ENCODE peak calls at places on chromosomes 4 and X, in five cellular contexts. I is WERI-Rb-1, M is lower lobe of right lung, C is suprapubic skin, N is cardiac muscle cell. W is an unnamed sample.

GRCh38 chr4:21046121-21046520 is 345.9 kb downstream of the PACRGL start:
- DNase-seq in I (no peak), M (no peak), C (no peak), N (no peak), W (peak; percentile 14)

GRCh38 chrX:28586891-28587635 is at the start of gene IL1RAPL1:
- DNase-seq in I (peak; percentile 8), M (no peak), C (no peak), N (peak; percentile 74), W (peak; percentile 65)

GRCh38 chr4:63430105-63430504 is 979.1 kb downstream of the TECRL start:
- DNase-seq in I (no peak), M (no peak), C (no peak), N (no peak), W (no peak)

GRCh38 chrX:72021975-72022374 is 109.7 kb downstream of the RTL5 start:
- DNase-seq in I (peak; percentile 34), M (no peak), C (no peak), N (no peak), W (no peak)

GRCh38 chr4:158812133-158812532 is 43.3 kb downstream of the FNIP2 start:
- DNase-seq in I (no peak), M (no peak), C (no peak), N (no peak), W (no peak)

GRCh38 chrX:107619836-107620235 is 8.5 kb upstream of the PRPS1 start:
- DNase-seq in I (no peak), M (no peak), C (no peak), N (no peak), W (peak; percentile 25)

GRCh38 chrX:2788980-2789379 is 37.1 kb downstream of the XG start:
- DNase-seq in I (no peak), M (no peak), C (no peak), N (no peak), W (no peak)

GRCh38 chr4:185743722-185744121 is 68.3 kb downstream of the SORBS2 start:
- DNase-seq in I (no peak), M (no peak), C (no peak), N (no peak), W (no peak)

GRCh38 chrX:107674480-107675364 is 46.4 kb downstream of the PRPS1 start:
- DNase-seq in I (peak; percentile 49), M (peak; percentile 69), C (peak; percentile 93), N (no peak), W (peak; percentile 93)

GRCh38 chr4:122539861-122540465 is 80.9 kb downstream of the IL21 start:
- DNase-seq in I (no peak), M (no peak), C (no peak), N (no peak), W (no peak)

GRCh38 chr4:76442807-76443206 is 7.8 kb downstream of the SHROOM3 start:
- DNase-seq in I (no peak), M (no peak), C (no peak), N (no peak), W (no peak)

DNA sequence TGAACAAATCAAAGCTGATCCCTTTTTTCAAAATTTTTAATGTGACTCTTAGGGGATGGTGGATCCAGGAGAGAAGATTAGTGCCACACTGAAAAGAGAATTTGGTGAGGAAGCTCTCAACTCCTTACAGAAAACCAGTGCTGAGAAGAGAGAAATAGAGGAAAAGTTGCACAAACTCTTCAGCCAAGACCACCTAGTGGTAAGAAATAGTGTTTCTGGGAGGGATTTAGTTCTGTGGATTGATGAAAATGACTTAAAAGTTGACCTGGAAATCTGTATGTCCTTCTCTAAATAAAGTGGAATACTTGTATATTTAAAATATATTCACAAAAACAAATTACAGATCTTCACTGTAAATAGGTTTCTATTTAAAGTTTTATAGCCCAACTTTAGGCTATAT is 29.2 kb downstream of the NUDT9 start:
- DNase-seq in I (no peak), M (no peak), C (no peak), N (no peak), W (no peak)
- TF ChIP-seq CTCF in I (no peak), M (no peak), C (no peak), N (no peak), W (no peak)

GRCh38 chr4:152777488-152777887 is 2.0 kb downstream of the TIGD4 start:
- DNase-seq in I (no peak), M (no peak), C (no peak), N (no peak), W (no peak)
- H3K4me3 ChIP-seq in I (no peak overlapping the region), M (no peak overlapping the region), C (no peak overlapping the region), N (no peak overlapping the region), W (no peak overlapping the region)

GRCh38 chr4:3522326-3522640 is 9.9 kb downstream of the LRPAP1 start:
- DNase-seq in I (no peak), M (peak; percentile 28), C (no peak), N (no peak), W (no peak)

GRCh38 chr4:3523628-3524221 is 8.5 kb downstream of the LRPAP1 start:
- DNase-seq in I (no peak), M (peak; percentile 33), C (no peak), N (no peak), W (no peak)

GRCh38 chr4:3523146-3523627 is 9.0 kb downstream of the LRPAP1 start:
- DNase-seq in I (no peak), M (peak; percentile 17), C (no peak), N (no peak), W (no peak)

GRCh38 chr4:3521621-3522325 is 10.4 kb downstream of the LRPAP1 start:
- DNase-seq in I (no peak), M (peak; percentile 30), C (no peak), N (no peak), W (no peak)

DNA sequence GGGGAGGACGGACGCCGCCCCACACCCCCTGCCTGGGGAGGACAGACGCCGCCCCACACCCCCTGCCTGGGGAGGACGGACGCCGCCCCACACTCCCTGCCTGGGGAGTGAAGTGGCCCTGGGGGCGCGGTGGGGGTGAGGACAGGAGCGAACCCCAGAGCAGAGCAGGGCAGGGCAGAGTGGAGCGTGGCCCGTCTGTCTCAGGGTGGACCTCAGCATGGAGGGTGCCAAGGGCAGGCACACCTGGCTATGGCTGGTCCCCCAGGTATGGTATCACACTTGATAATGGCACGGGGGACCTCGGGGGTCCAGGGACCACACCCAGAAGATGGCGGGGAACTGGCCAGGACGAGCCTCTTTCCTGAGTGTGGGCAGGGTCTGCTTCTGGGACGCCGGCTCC is 9.6 kb downstream of the LRPAP1 start:
- DNase-seq in I (no peak), M (peak; percentile 15), C (no peak), N (no peak), W (no peak)
- TF ChIP-seq CTCF in I (no peak), M (no peak), C (no peak), N (no peak), W (no peak)

GRCh38 chrX:101390664-101391525 is at the start of gene RPL36A:
- DNase-seq in I (peak; percentile 89), M (peak; percentile 91), C (peak; percentile 89), N (peak; percentile 92), W (peak; percentile 92)

GRCh38 chrX:101394372-101394771 is 3.6 kb downstream of the RPL36A start:
- DNase-seq in I (no peak), M (no peak), C (no peak), N (no peak), W (no peak)

GRCh38 chrX:101395789-101396188 is 5.0 kb downstream of the RPL36A start:
- DNase-seq in I (no peak), M (no peak), C (no peak), N (no peak), W (peak; percentile 31)

GRCh38 chrX:101391831-101392230 is 1.0 kb downstream of the RPL36A start:
- DNase-seq in I (no peak), M (no peak), C (no peak), N (no peak), W (no peak)

GRCh38 chrX:101393530-101394305 is 2.9 kb downstream of the RPL36A start:
- DNase-seq in I (no peak), M (no peak), C (no peak), N (no peak), W (no peak)
- H3K4me3 ChIP-seq in I (no peak overlapping the region), M (no peak overlapping the region), C (no peak overlapping the region), N (no peak overlapping the region), W (no peak overlapping the region)

DNA sequence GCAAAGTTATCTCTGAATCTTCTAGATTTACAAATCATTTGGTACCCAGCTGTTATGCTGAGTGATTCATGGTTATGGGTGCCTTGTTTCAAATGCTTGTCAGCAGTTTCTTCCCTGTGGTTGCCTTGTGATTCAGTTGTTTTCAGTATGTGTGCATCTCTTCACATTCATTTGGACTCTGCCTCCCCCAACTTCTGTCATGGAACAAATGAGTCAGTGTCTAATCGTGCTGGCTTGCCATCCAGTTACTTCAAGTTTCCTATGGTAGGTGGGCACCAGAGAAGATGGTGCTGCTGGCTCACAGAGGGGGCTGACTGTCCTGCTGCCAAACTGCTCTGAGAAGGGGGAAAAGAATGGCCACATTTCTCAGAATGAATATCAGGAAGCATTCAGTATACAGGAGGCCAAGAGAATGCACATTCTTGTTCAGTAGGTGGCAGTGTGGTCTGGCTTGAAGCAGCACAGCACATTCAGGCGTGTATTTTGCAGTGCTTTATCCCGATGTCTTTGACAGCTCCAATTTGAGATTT is 260.9 kb downstream of the GLUD2 start:
- DNase-seq in I (peak; percentile 8), M (no peak), C (no peak), N (peak; percentile 24), W (peak; percentile 83)
- TF ChIP-seq CTCF in I (peak; percentile 52), M (peak; percentile 27), C (peak; percentile 30), N (peak; percentile 44), W (peak; percentile 32)

DNA sequence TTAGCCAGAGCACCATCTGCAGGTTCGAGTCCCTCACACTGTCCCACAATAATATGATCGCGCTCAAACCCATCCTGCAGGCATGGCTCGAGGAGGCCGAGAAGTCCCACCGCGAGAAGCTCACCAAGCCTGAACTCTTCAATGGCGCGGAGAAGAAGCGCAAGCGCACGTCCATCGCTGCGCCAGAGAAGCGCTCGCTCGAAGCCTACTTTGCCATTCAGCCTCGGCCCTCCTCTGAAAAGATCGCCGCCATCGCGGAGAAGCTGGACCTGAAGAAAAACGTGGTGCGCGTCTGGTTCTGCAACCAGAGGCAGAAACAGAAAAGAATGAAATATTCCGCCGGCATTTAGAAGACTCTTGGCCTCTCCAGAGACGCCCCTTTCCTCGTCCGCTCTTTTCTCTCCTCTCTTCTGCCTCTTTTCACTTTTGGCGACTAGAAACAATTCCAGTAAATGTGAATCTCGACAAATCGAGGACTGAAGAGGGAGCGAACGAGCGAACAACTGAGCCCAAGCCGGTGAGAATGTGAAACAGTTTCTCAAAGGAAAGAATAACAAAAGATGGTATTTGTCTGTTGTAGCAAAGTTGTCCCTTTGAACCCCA is 1.9 kb downstream of the POU4F2 start:
- DNase-seq in I (no peak), M (no peak), C (no peak), N (no peak), W (no peak)
- H3K4me3 ChIP-seq in I (no peak overlapping the region), M (no peak overlapping the region), C (no peak overlapping the region), N (no peak overlapping the region), W (no peak overlapping the region)

W was measured in cardiac fibroblast.